ENCODE peak calls at places on chromosomes 12 and 14, in seven cellular contexts. L is AG10803, P is astrocyte of the cerebellum, W is pancreas, O is astrocyte of the spinal cord, F is GM12865, I is heart left ventricle. T is an unnamed sample.

GRCh38 chr14:61498811-61499210 is 177.4 kb downstream of the PRKCH start:
- DNase-seq in L (peak), P (no peak), W (no peak), O (no peak), F (no peak), I (no peak), T (no peak)

GRCh38 chr12:67747869-67748760 is 99.6 kb downstream of the DYRK2 start:
- DNase-seq in L (peak), P (peak), W (peak), O (peak), F (no peak), I (no peak), T (no peak)

GRCh38 chr12:118714051-118714460 is 267.3 kb upstream of the SRRM4 start:
- DNase-seq in L (no peak), P (no peak), W (no peak), O (no peak), F (peak), I (no peak), T (no peak)

GRCh38 chr14:91732859-91733477 is 1.1 kb upstream of the CATSPERB start:
- DNase-seq in L (peak), P (no peak), W (no peak), O (no peak), F (no peak), I (no peak), T (peak)

GRCh38 chr14:102873546-102874061 is 48.9 kb upstream of the AMN start:
- DNase-seq in L (no peak), P (no peak), W (no peak), O (no peak), F (no peak), I (no peak), T (no peak)

GRCh38 chr14:68810173-68811153 is 17.6 kb upstream of the ZFP36L1 start:
- DNase-seq in L (no peak), P (no peak), W (no peak), O (no peak), F (no peak), I (no peak), T (no peak)

GRCh38 chr14:77043177-77043983 is 14.9 kb upstream of the IRF2BPL start:
- DNase-seq in L (peak), P (no peak), W (no peak), O (peak), F (peak), I (no peak), T (peak)

GRCh38 chr12:123929869-123930583 is 42.6 kb downstream of the CCDC92 start:
- DNase-seq in L (no peak), P (no peak), W (no peak), O (no peak), F (no peak), I (no peak), T (no peak)

GRCh38 chr14:34147461-34147860 is 196.6 kb upstream of the EGLN3 start:
- DNase-seq in L (no peak), P (no peak), W (no peak), O (no peak), F (no peak), I (no peak), T (no peak)

GRCh38 chr14:32102968-32103367 is 25.9 kb downstream of the ARHGAP5 start:
- DNase-seq in L (no peak), P (no peak), W (no peak), O (no peak), F (no peak), I (no peak), T (no peak)

GRCh38 chr14:92012121-92012748 is 27.6 kb downstream of the TRIP11 start:
- DNase-seq in L (no peak), P (no peak), W (no peak), O (no peak), F (no peak), I (no peak), T (no peak)

GRCh38 chr12:54060975-54061778 is 7.5 kb downstream of the HOXC4 start:
- DNase-seq in L (no peak), P (no peak), W (no peak), O (no peak), F (no peak), I (no peak), T (no peak)

GRCh38 chr12:981956-982355 is 9.1 kb upstream of the ERC1 start:
- DNase-seq in L (peak), P (no peak), W (no peak), O (no peak), F (no peak), I (no peak), T (no peak)

GRCh38 chr12:83040991-83041390 is 354.3 kb downstream of the TMTC2 start:
- DNase-seq in L (no peak), P (no peak), W (no peak), O (no peak), F (no peak), I (no peak), T (no peak)

GRCh38 chr14:71554323-71554722 is 377.9 kb upstream of the RGS6 start:
- DNase-seq in L (no peak), P (no peak), W (no peak), O (no peak), F (peak), I (no peak), T (no peak)

GRCh38 chr12:113887906-113888305 is 78.2 kb downstream of the RBM19 start:
- DNase-seq in L (no peak), P (no peak), W (no peak), O (no peak), F (no peak), I (no peak), T (no peak)

GRCh38 chr12:124722871-124723270 is 140.8 kb downstream of the SCARB1 start:
- DNase-seq in L (no peak), P (no peak), W (no peak), O (no peak), F (no peak), I (no peak), T (no peak)

GRCh38 chr14:80117876-80118275 is 93.4 kb downstream of the DIO2 start:
- DNase-seq in L (no peak), P (no peak), W (no peak), O (no peak), F (no peak), I (no peak), T (no peak)

GRCh38 chr12:78970041-78970440 is 105.5 kb downstream of the SYT1 start:
- DNase-seq in L (no peak), P (no peak), W (no peak), O (peak), F (no peak), I (no peak), T (no peak)

GRCh38 chr14:20492486-20492885 is 12.9 kb upstream of the RNASE10 start:
- DNase-seq in L (no peak), P (no peak), W (no peak), O (peak), F (no peak), I (no peak), T (no peak)
- H3K4me3 ChIP-seq in L (no peak), P (no peak), W (no peak), O (no peak), F (no peak), I (no peak), T (no peak)

GRCh38 chr12:65673732-65674131 is 150.6 kb upstream of the HMGA2 start:
- DNase-seq in L (peak), P (no peak), W (no peak), O (peak), F (no peak), I (no peak), T (no peak)
- TF ChIP-seq CTCF in L (peak), P (no peak), W (no peak), O (peak), F (no peak), I (no peak), T (peak)

GRCh38 chr14:63624701-63625100 is 17.0 kb downstream of the WDR89 start:
- DNase-seq in L (no peak), P (no peak), W (no peak), O (no peak), F (no peak), I (no peak), T (no peak)

DNA sequence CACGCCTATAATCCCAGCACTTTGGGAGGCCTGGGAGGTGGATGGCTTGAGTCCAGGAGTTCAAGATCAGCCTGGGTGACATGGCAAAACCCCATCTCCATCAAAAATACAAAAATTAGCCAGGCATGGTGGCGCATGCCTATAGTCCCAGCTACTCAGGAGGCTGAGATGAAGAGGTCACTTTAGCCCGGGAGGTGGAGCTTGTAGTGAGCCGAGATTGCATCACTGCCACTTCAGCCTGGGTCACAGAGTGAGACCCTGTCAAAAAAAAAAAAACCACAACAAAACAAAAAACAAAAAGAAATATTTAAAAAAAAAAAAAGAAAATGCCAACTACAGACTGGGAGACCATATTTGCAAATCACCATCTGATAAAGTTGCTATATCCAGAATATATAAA is 17.5 kb downstream of the WDR89 start:
- DNase-seq in L (no peak), P (no peak), W (no peak), O (no peak), F (no peak), I (no peak), T (no peak)
- H3K4me3 ChIP-seq in L (no peak), P (no peak), W (no peak), O (no peak), F (no peak), I (no peak), T (no peak)

GRCh38 chr12:51692016-51692415 is 101.0 kb downstream of the SCN8A start:
- DNase-seq in L (no peak), P (no peak), W (no peak), O (no peak), F (no peak), I (no peak), T (no peak)

GRCh38 chr12:51695241-51696010 is 104.4 kb downstream of the SCN8A start:
- DNase-seq in L (peak), P (no peak), W (no peak), O (no peak), F (no peak), I (no peak), T (peak)

GRCh38 chr12:51693569-51693968 is 102.5 kb downstream of the SCN8A start:
- DNase-seq in L (no peak), P (no peak), W (no peak), O (no peak), F (no peak), I (no peak), T (no peak)

GRCh38 chr12:51689972-51690371 is 98.9 kb downstream of the SCN8A start:
- DNase-seq in L (no peak), P (no peak), W (no peak), O (no peak), F (no peak), I (no peak), T (no peak)

GRCh38 chr12:51694146-51694545 is 103.1 kb downstream of the SCN8A start:
- DNase-seq in L (no peak), P (no peak), W (no peak), O (no peak), F (no peak), I (no peak), T (no peak)
- TF ChIP-seq CTCF in L (no peak), P (no peak), W (no peak), O (no peak), F (no peak), I (no peak), T (no peak)

GRCh38 chr12:59689776-59690175 is 93.9 kb downstream of the SLC16A7 start:
- DNase-seq in L (peak), P (no peak), W (no peak), O (no peak), F (no peak), I (no peak), T (no peak)
- H3K4me3 ChIP-seq in L (no peak), P (no peak), W (no peak), O (no peak), F (no peak), I (no peak), T (no peak)

GRCh38 chr14:20935303-20935984 is 19.8 kb upstream of the RNASE2 start:
- DNase-seq in L (no peak), P (no peak), W (no peak), O (no peak), F (peak), I (no peak), T (no peak)

DNA sequence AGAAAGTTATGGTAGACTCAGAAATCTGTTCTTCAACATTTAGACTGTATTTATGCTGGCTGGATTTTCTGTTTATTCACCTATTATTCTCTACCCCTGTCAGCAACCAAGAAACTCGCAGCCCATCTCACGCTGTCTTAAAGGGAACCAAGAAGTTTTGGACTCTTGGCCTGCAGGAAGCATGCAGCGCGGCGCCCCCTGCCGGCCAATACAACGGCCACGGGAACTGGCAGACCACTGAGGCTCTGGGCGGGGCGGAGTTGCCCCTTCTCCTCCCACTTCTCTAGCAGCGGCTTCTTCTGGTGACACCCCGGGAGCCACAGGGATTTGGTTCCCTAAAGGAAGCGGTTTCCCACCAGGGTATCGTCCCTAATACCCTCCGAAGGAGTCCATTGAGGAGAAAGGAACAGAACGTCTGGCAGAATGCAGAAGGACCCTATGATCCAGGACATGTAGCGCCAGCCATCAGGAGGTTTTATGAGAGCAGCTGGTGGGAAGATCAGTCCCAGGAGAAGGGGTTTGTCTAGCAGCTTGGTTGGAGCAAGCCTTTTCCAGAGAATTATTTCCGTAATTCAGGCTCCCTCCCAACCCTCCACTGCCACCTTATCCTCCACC is 21.0 kb upstream of the RNASE2 start:
- DNase-seq in L (peak), P (no peak), W (peak), O (no peak), F (peak), I (peak), T (no peak)
- TF ChIP-seq CTCF in L (peak), P (peak), W (peak), O (peak), F (peak), I (peak), T (peak)

GRCh38 chr14:65230287-65230728 is 128.0 kb upstream of the MAX start:
- DNase-seq in L (no peak), P (no peak), W (no peak), O (no peak), F (no peak), I (no peak), T (no peak)
- H3K4me3 ChIP-seq in L (peak), P (peak), W (peak), O (no peak), F (peak), I (peak), T (no peak)